ENCODE peak calls at places on chromosomes 3 and 15, in seven cellular contexts. C, B, Y, W, G, L and X are unnamed samples.

GRCh38 chr3:141876891-141877561 is 583 bp downstream of the ATP1B3 start:
- DNase-seq in W (no peak), Y (peak), G (peak), C (peak), B (peak), L (peak), X (peak)

GRCh38 chr15:68578175-68578959 is 426 bp upstream of the CORO2B start:
- DNase-seq in G (peak), W (no peak), B (peak), Y (peak), L (peak), C (peak), X (peak)

GRCh38 chr15:72599855-72600464 is 54.5 kb upstream of the GOLGA6B start:
- DNase-seq in Y (peak), G (no peak), L (peak), C (peak), W (no peak), B (peak), X (no peak)

GRCh38 chr15:45943255-45943654 is 308.4 kb downstream of the SQOR start:
- DNase-seq in C (no peak), L (no peak), B (no peak), Y (no peak), W (no peak), G (no peak), X (no peak)

GRCh38 chr3:14142567-14143270 is 17.9 kb downstream of the TMEM43 start:
- DNase-seq in Y (peak), C (no peak), L (peak), W (no peak), B (no peak), G (no peak), X (no peak)

GRCh38 chr3:20552605-20553275 is 366.7 kb upstream of the SGO1 start:
- DNase-seq in W (no peak), L (no peak), B (no peak), G (peak), C (no peak), Y (no peak), X (peak)

GRCh38 chr3:51362476-51362875 is 22.6 kb upstream of the MANF start:
- DNase-seq in L (no peak), C (no peak), G (no peak), B (no peak), Y (no peak), W (no peak), X (no peak)

GRCh38 chr3:70992557-70992956 is 591.0 kb downstream of the FOXP1 start:
- DNase-seq in G (no peak), C (no peak), W (no peak), Y (no peak), B (no peak), L (no peak), X (no peak)

GRCh38 chr3:71991681-71992080 is 206.7 kb upstream of the PROK2 start:
- DNase-seq in L (no peak), Y (no peak), G (no peak), C (no peak), B (no peak), W (no peak), X (no peak)

GRCh38 chr15:89912145-89912673 is 543 bp downstream of the ARPIN start:
- DNase-seq in B (peak), C (peak), Y (no peak), L (no peak), W (no peak), G (peak), X (peak)

GRCh38 chr3:73637042-73637441 is 12.3 kb upstream of the PDZRN3 start:
- DNase-seq in Y (no peak), G (no peak), W (no peak), L (no peak), B (no peak), C (no peak), X (no peak)

GRCh38 chr3:134462236-134463059 is 23.3 kb downstream of the ANAPC13 start:
- DNase-seq in L (no peak), G (no peak), C (no peak), Y (no peak), B (peak), W (no peak), X (no peak)

GRCh38 chr3:136075816-136076215 is 110.3 kb downstream of the PPP2R3A start:
- DNase-seq in G (no peak), B (peak), L (no peak), Y (no peak), C (peak), W (no peak), X (no peak)

GRCh38 chr3:156433138-156433537 is 121.8 kb downstream of the SSR3 start:
- DNase-seq in Y (no peak), W (no peak), G (no peak), L (no peak), C (no peak), B (no peak), X (no peak)

GRCh38 chr15:43249236-43249635 is 17.5 kb downstream of the TGM5 start:
- DNase-seq in B (no peak), L (no peak), G (no peak), Y (no peak), W (no peak), C (no peak), X (no peak)

GRCh38 chr3:69204315-69204957 is 82.0 kb upstream of the LMOD3 start:
- DNase-seq in C (no peak), G (no peak), Y (peak), W (no peak), L (no peak), B (peak), X (no peak)

GRCh38 chr15:62495670-62496328 is 330.7 kb upstream of the C2CD4B start:
- DNase-seq in G (no peak), W (no peak), B (peak), C (peak), L (no peak), Y (no peak), X (no peak)

GRCh38 chr3:95911767-95912166 is 902.6 kb upstream of the EPHA6 start:
- DNase-seq in C (no peak), L (no peak), B (no peak), W (no peak), Y (no peak), G (no peak), X (no peak)

GRCh38 chr15:74231475-74231874 is 4.7 kb upstream of the CCDC33 start:
- DNase-seq in W (no peak), B (no peak), C (no peak), Y (no peak), L (no peak), G (no peak), X (no peak)

GRCh38 chr15:96342611-96343528 is 12.4 kb downstream of the NR2F2 start:
- DNase-seq in W (no peak), G (peak), B (no peak), C (no peak), Y (no peak), L (no peak), X (no peak)

GRCh38 chr3:13605555-13605954 is 56.6 kb downstream of the FBLN2 start:
- DNase-seq in Y (no peak), W (no peak), B (no peak), C (no peak), G (no peak), L (no peak), X (no peak)

GRCh38 chr15:39963806-39964205 is 29.9 kb downstream of the EIF2AK4 start:
- DNase-seq in C (no peak), L (no peak), W (no peak), Y (no peak), G (no peak), B (no peak), X (no peak)

GRCh38 chr3:112389961-112390360 is 57.0 kb downstream of the CD200 start:
- DNase-seq in L (no peak), W (no peak), G (no peak), B (no peak), C (no peak), Y (no peak), X (no peak)